ENCODE peak calls at places on chromosomes 6 and 20, in five cellular contexts. One of them, this sample, is unnamed.

GRCh38 chr6:62371395-62371794 is 85.4 kb upstream of the KHDRBS2 start:
- DNase-seq in NCI-H2081: peak
- DNase-seq in GM20000: no peak
- DNase-seq in tibial artery: no peak
- DNase-seq in fibroblast of the aortic adventitia: no peak
- DNase-seq in this sample: no peak

GRCh38 chr6:44263357-44264100 is 1.8 kb downstream of the NFKBIE start:
- DNase-seq in NCI-H2081: no peak
- DNase-seq in GM20000: peak
- DNase-seq in tibial artery: no peak
- DNase-seq in fibroblast of the aortic adventitia: no peak
- DNase-seq in this sample: no peak

GRCh38 chr6:39543117-39543516 is 182.1 kb downstream of the KIF6 start:
- DNase-seq in NCI-H2081: no peak
- DNase-seq in GM20000: no peak
- DNase-seq in tibial artery: peak
- DNase-seq in fibroblast of the aortic adventitia: peak
- DNase-seq in this sample: peak

GRCh38 chr20:48128436-48128835 is 343.2 kb upstream of the SULF2 start:
- DNase-seq in NCI-H2081: no peak
- DNase-seq in GM20000: no peak
- DNase-seq in tibial artery: no peak
- DNase-seq in fibroblast of the aortic adventitia: peak
- DNase-seq in this sample: no peak

GRCh38 chr20:52313335-52313963 is 121.9 kb upstream of the ZFP64 start:
- DNase-seq in NCI-H2081: peak
- DNase-seq in GM20000: no peak
- DNase-seq in tibial artery: no peak
- DNase-seq in fibroblast of the aortic adventitia: peak
- DNase-seq in this sample: no peak

GRCh38 chr20:17381701-17382100 is 149.5 kb downstream of the BFSP1 start:
- DNase-seq in NCI-H2081: no peak
- DNase-seq in GM20000: no peak
- DNase-seq in tibial artery: no peak
- DNase-seq in fibroblast of the aortic adventitia: no peak
- DNase-seq in this sample: no peak

GRCh38 chr20:3323398-3323797 is 84.1 kb downstream of the DNAAF9 start:
- DNase-seq in NCI-H2081: no peak
- DNase-seq in GM20000: no peak
- DNase-seq in tibial artery: no peak
- DNase-seq in fibroblast of the aortic adventitia: peak
- DNase-seq in this sample: no peak

GRCh38 chr6:13681305-13682061 is 30.2 kb downstream of the RANBP9 start:
- DNase-seq in NCI-H2081: no peak
- DNase-seq in GM20000: peak
- DNase-seq in tibial artery: no peak
- DNase-seq in fibroblast of the aortic adventitia: no peak
- DNase-seq in this sample: no peak

GRCh38 chr6:130282234-130282995 is 59.7 kb upstream of the SAMD3 start:
- DNase-seq in NCI-H2081: no peak
- DNase-seq in GM20000: peak
- DNase-seq in tibial artery: no peak
- DNase-seq in fibroblast of the aortic adventitia: peak
- DNase-seq in this sample: no peak

GRCh38 chr20:60211618-60212463 is 253.6 kb downstream of the CDH26 start:
- DNase-seq in NCI-H2081: no peak
- DNase-seq in GM20000: no peak
- DNase-seq in tibial artery: no peak
- DNase-seq in fibroblast of the aortic adventitia: no peak
- DNase-seq in this sample: no peak

GRCh38 chr6:14915888-14916832 is 329.7 kb upstream of the JARID2 start:
- DNase-seq in NCI-H2081: no peak
- DNase-seq in GM20000: no peak
- DNase-seq in tibial artery: no peak
- DNase-seq in fibroblast of the aortic adventitia: no peak
- DNase-seq in this sample: no peak

GRCh38 chr20:64169089-64169560 is 4.9 kb downstream of the MYT1 start:
- DNase-seq in NCI-H2081: no peak
- DNase-seq in GM20000: no peak
- DNase-seq in tibial artery: no peak
- DNase-seq in fibroblast of the aortic adventitia: no peak
- DNase-seq in this sample: no peak

GRCh38 chr6:123022980-123023379 is 26.9 kb downstream of the CLVS2 start:
- DNase-seq in NCI-H2081: no peak
- DNase-seq in GM20000: no peak
- DNase-seq in tibial artery: no peak
- DNase-seq in fibroblast of the aortic adventitia: peak
- DNase-seq in this sample: no peak

GRCh38 chr6:161833099-161833860 is 559.4 kb upstream of the AGPAT4 start:
- DNase-seq in NCI-H2081: no peak
- DNase-seq in GM20000: no peak
- DNase-seq in tibial artery: no peak
- DNase-seq in fibroblast of the aortic adventitia: no peak
- DNase-seq in this sample: no peak

GRCh38 chr6:45212976-45213375 is 115.2 kb upstream of the RUNX2 start:
- DNase-seq in NCI-H2081: no peak
- DNase-seq in GM20000: no peak
- DNase-seq in tibial artery: no peak
- DNase-seq in fibroblast of the aortic adventitia: no peak
- DNase-seq in this sample: no peak

GRCh38 chr20:33154252-33154651 is 13.7 kb upstream of the BPIFA2 start:
- DNase-seq in NCI-H2081: no peak
- DNase-seq in GM20000: no peak
- DNase-seq in tibial artery: no peak
- DNase-seq in fibroblast of the aortic adventitia: no peak
- DNase-seq in this sample: no peak

GRCh38 chr20:34388000-34388399 is 24.9 kb downstream of the ITCH start:
- DNase-seq in NCI-H2081: no peak
- DNase-seq in GM20000: no peak
- DNase-seq in tibial artery: no peak
- DNase-seq in fibroblast of the aortic adventitia: no peak
- DNase-seq in this sample: no peak

GRCh38 chr6:164276211-164276610 is 861.7 kb downstream of the QKI start:
- DNase-seq in NCI-H2081: no peak
- DNase-seq in GM20000: no peak
- DNase-seq in tibial artery: no peak
- DNase-seq in fibroblast of the aortic adventitia: no peak
- DNase-seq in this sample: no peak

GRCh38 chr20:59402697-59403096 is 102.3 kb downstream of the EDN3 start:
- DNase-seq in NCI-H2081: no peak
- DNase-seq in GM20000: no peak
- DNase-seq in tibial artery: no peak
- DNase-seq in fibroblast of the aortic adventitia: no peak
- DNase-seq in this sample: no peak

GRCh38 chr6:90175627-90176538 is 120.8 kb downstream of the BACH2 start:
- DNase-seq in NCI-H2081: no peak
- DNase-seq in GM20000: peak
- DNase-seq in tibial artery: no peak
- DNase-seq in fibroblast of the aortic adventitia: no peak
- DNase-seq in this sample: no peak

GRCh38 chr20:24696396-24696795 is 227.0 kb downstream of the SYNDIG1 start:
- DNase-seq in NCI-H2081: no peak
- DNase-seq in GM20000: no peak
- DNase-seq in tibial artery: peak
- DNase-seq in fibroblast of the aortic adventitia: no peak
- DNase-seq in this sample: no peak

GRCh38 chr6:109104512-109104911 is 9.2 kb downstream of the CEP57L1 start:
- DNase-seq in NCI-H2081: no peak
- DNase-seq in GM20000: no peak
- DNase-seq in tibial artery: no peak
- DNase-seq in fibroblast of the aortic adventitia: no peak
- DNase-seq in this sample: no peak

GRCh38 chr6:136792066-136792944 is at the start of gene MAP3K5:
- DNase-seq in NCI-H2081: peak
- DNase-seq in GM20000: peak
- DNase-seq in tibial artery: peak
- DNase-seq in fibroblast of the aortic adventitia: peak
- DNase-seq in this sample: peak

GRCh38 chr6:2970753-2971419 is 481 bp downstream of the SERPINB6 start:
- DNase-seq in NCI-H2081: no peak
- DNase-seq in GM20000: peak
- DNase-seq in tibial artery: peak
- DNase-seq in fibroblast of the aortic adventitia: peak
- DNase-seq in this sample: peak

GRCh38 chr6:108581932-108582500 is 21.3 kb downstream of the FOXO3 start:
- DNase-seq in NCI-H2081: no peak
- DNase-seq in GM20000: no peak
- DNase-seq in tibial artery: no peak
- DNase-seq in fibroblast of the aortic adventitia: peak
- DNase-seq in this sample: no peak

GRCh38 chr6:139448998-139449610 is 74.7 kb upstream of the CITED2 start:
- DNase-seq in NCI-H2081: no peak
- DNase-seq in GM20000: no peak
- DNase-seq in tibial artery: no peak
- DNase-seq in fibroblast of the aortic adventitia: no peak
- DNase-seq in this sample: no peak

GRCh38 chr6:90434096-90434495 is 137.5 kb upstream of the BACH2 start:
- DNase-seq in NCI-H2081: no peak
- DNase-seq in GM20000: no peak
- DNase-seq in tibial artery: no peak
- DNase-seq in fibroblast of the aortic adventitia: no peak
- DNase-seq in this sample: no peak

GRCh38 chr20:23162887-23163286 is 76.8 kb upstream of the CD93 start:
- DNase-seq in NCI-H2081: no peak
- DNase-seq in GM20000: no peak
- DNase-seq in tibial artery: no peak
- DNase-seq in fibroblast of the aortic adventitia: no peak
- DNase-seq in this sample: no peak

GRCh38 chr20:57587278-57587988 is 26.5 kb downstream of the PCK1 start:
- DNase-seq in NCI-H2081: no peak
- DNase-seq in GM20000: no peak
- DNase-seq in tibial artery: no peak
- DNase-seq in fibroblast of the aortic adventitia: no peak
- DNase-seq in this sample: no peak

GRCh38 chr6:78436335-78436734 is 431.0 kb upstream of the IRAK1BP1 start:
- DNase-seq in NCI-H2081: no peak
- DNase-seq in GM20000: no peak
- DNase-seq in tibial artery: no peak
- DNase-seq in fibroblast of the aortic adventitia: peak
- DNase-seq in this sample: no peak

GRCh38 chr6:22785036-22785435 is 215.7 kb downstream of the HDGFL1 start:
- DNase-seq in NCI-H2081: no peak
- DNase-seq in GM20000: no peak
- DNase-seq in tibial artery: no peak
- DNase-seq in fibroblast of the aortic adventitia: no peak
- DNase-seq in this sample: no peak

GRCh38 chr20:32495217-32495565 is 89.9 kb downstream of the NOL4L start:
- DNase-seq in NCI-H2081: no peak
- DNase-seq in GM20000: no peak
- DNase-seq in tibial artery: no peak
- DNase-seq in fibroblast of the aortic adventitia: no peak
- DNase-seq in this sample: no peak

GRCh38 chr20:19850190-19850533 is 92.1 kb downstream of the RIN2 start:
- DNase-seq in NCI-H2081: no peak
- DNase-seq in GM20000: no peak
- DNase-seq in tibial artery: no peak
- DNase-seq in fibroblast of the aortic adventitia: peak
- DNase-seq in this sample: no peak

GRCh38 chr6:33988121-33989015 is 157.5 kb downstream of the GRM4 start:
- DNase-seq in NCI-H2081: peak
- DNase-seq in GM20000: no peak
- DNase-seq in tibial artery: peak
- DNase-seq in fibroblast of the aortic adventitia: no peak
- DNase-seq in this sample: no peak

GRCh38 chr6:166778776-166779175 is 151.7 kb upstream of the RPS6KA2 start:
- DNase-seq in NCI-H2081: no peak
- DNase-seq in GM20000: no peak
- DNase-seq in tibial artery: no peak
- DNase-seq in fibroblast of the aortic adventitia: no peak
- DNase-seq in this sample: no peak

GRCh38 chr20:37226889-37227288 is 34.7 kb downstream of the GHRH start:
- DNase-seq in NCI-H2081: no peak
- DNase-seq in GM20000: no peak
- DNase-seq in tibial artery: peak
- DNase-seq in fibroblast of the aortic adventitia: peak
- DNase-seq in this sample: peak

GRCh38 chr6:138226011-138226410 is 7.7 kb upstream of the PBOV1 start:
- DNase-seq in NCI-H2081: no peak
- DNase-seq in GM20000: no peak
- DNase-seq in tibial artery: no peak
- DNase-seq in fibroblast of the aortic adventitia: no peak
- DNase-seq in this sample: no peak

GRCh38 chr20:21124190-21124589 is 1.7 kb upstream of the KIZ start:
- DNase-seq in NCI-H2081: no peak
- DNase-seq in GM20000: no peak
- DNase-seq in tibial artery: no peak
- DNase-seq in fibroblast of the aortic adventitia: no peak
- DNase-seq in this sample: no peak